ENCODE peak calls at places on chromosomes 12 and 14, in six cellular contexts. C is SK-N-SH, K is GM23248, V is HCT116, S is PC-3, H is MM.1S. G is an unnamed sample.

GRCh38 chr14:99968156-99968920 is 96.9 kb upstream of the EVL start:
- DNase-seq in S (peak; percentile 39), V (no peak), K (peak; percentile 93), H (no peak), C (no peak), G (no peak)

GRCh38 chr12:106564678-106565329 is 18.0 kb upstream of the RFX4 start:
- DNase-seq in K (no peak), C (no peak), H (no peak), V (no peak), S (peak; percentile 51), G (no peak)

GRCh38 chr12:121740847-121741246 is 28.3 kb downstream of the TMEM120B start:
- DNase-seq in V (no peak), S (no peak), H (no peak), K (no peak), C (no peak), G (no peak)

GRCh38 chr14:86057018-86057667 is 527.2 kb downstream of the FLRT2 start:
- DNase-seq in V (no peak), H (peak; percentile 7), C (peak; percentile 3), K (peak; percentile 46), S (peak; percentile 36), G (peak; percentile 61)

GRCh38 chr12:39300799-39301198 is 142.1 kb downstream of the KIF21A start:
- DNase-seq in V (no peak), S (no peak), K (peak; percentile 32), H (no peak), C (no peak), G (no peak)

GRCh38 chr14:71166434-71166833 is 259.2 kb downstream of the PCNX1 start:
- DNase-seq in K (peak; percentile 87), S (peak; percentile 79), H (no peak), V (peak; percentile 8), C (peak; percentile 70), G (peak; percentile 57)

GRCh38 chr12:4530982-4531586 is 7.6 kb upstream of the RAD51AP1 start:
- DNase-seq in C (no peak), H (no peak), V (no peak), K (no peak), S (no peak), G (no peak)

GRCh38 chr12:19880076-19880475 is 440.8 kb downstream of the AEBP2 start:
- DNase-seq in S (no peak), V (no peak), C (no peak), K (no peak), H (no peak), G (no peak)

GRCh38 chr14:91501951-91502930 is 7.9 kb downstream of the PPP4R3A start:
- DNase-seq in C (no peak), K (no peak), H (no peak), S (no peak), V (no peak), G (no peak)

GRCh38 chr14:91508105-91508504 is 2.0 kb downstream of the PPP4R3A start:
- DNase-seq in V (no peak), H (no peak), S (no peak), K (peak; percentile 18), C (no peak), G (no peak)

GRCh38 chr14:91501348-91501747 is 8.8 kb downstream of the PPP4R3A start:
- DNase-seq in V (no peak), S (no peak), K (no peak), C (no peak), H (no peak), G (no peak)

GRCh38 chr14:91506226-91506625 is 3.9 kb downstream of the PPP4R3A start:
- DNase-seq in K (no peak), H (no peak), S (no peak), V (no peak), C (no peak), G (no peak)

GRCh38 chr14:91503000-91503504 is 7.1 kb downstream of the PPP4R3A start:
- DNase-seq in H (no peak), C (no peak), S (no peak), V (no peak), K (no peak), G (no peak)
- H3K9ac ChIP-seq in H (no peak overlapping the region), C (no peak overlapping the region), S (no peak overlapping the region), V (no peak overlapping the region), K (no peak overlapping the region), G (no peak overlapping the region)

DNA sequence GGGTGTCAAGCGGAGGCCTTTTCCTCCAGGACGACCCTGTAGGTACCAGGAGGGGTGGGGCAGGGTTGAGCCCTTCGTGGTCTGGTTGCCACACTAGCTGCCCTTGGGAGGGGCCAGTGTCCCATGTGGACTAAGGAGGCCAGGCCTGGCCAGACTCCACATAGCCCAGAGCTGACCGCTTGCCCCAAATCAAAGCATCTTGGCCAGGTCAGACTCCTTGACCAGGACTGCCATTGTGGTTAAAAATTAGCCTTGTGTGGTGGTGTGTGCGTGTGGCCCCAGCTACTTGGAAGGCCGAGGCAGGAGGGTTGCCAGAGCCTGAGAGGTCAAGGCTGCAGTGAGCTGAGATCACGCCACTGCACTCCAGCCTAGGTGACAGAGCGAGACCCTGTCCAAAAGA is 24.8 kb downstream of the ALDH2 start:
- DNase-seq in V (no peak), S (no peak), H (no peak), C (no peak), K (no peak), G (no peak)
- TF ChIP-seq EZH2phosphoT487 in V (no peak), S (no peak), H (no peak), C (no peak), K (no peak), G (no peak)

GRCh38 chr12:132850291-132850690 is 21.6 kb upstream of the GOLGA3 start:
- DNase-seq in S (no peak), V (no peak), K (no peak), H (no peak), C (no peak), G (no peak)

GRCh38 chr12:132847363-132848356 is 19.0 kb upstream of the GOLGA3 start:
- DNase-seq in C (no peak), H (no peak), S (no peak), K (no peak), V (no peak), G (no peak)

GRCh38 chr12:132852496-132852895 is 23.8 kb upstream of the GOLGA3 start:
- DNase-seq in S (no peak), C (no peak), K (no peak), H (no peak), V (no peak), G (no peak)

GRCh38 chr12:132851465-132851864 is 22.8 kb upstream of the GOLGA3 start:
- DNase-seq in V (no peak), S (no peak), C (no peak), H (no peak), K (no peak), G (no peak)

GRCh38 chr12:132848521-132848920 is 19.9 kb upstream of the GOLGA3 start:
- DNase-seq in K (no peak), H (no peak), S (no peak), C (no peak), V (no peak), G (no peak)
- H3K9ac ChIP-seq in K (no peak overlapping the region), H (no peak overlapping the region), S (no peak overlapping the region), C (no peak overlapping the region), V (no peak overlapping the region), G (no peak overlapping the region)

DNA sequence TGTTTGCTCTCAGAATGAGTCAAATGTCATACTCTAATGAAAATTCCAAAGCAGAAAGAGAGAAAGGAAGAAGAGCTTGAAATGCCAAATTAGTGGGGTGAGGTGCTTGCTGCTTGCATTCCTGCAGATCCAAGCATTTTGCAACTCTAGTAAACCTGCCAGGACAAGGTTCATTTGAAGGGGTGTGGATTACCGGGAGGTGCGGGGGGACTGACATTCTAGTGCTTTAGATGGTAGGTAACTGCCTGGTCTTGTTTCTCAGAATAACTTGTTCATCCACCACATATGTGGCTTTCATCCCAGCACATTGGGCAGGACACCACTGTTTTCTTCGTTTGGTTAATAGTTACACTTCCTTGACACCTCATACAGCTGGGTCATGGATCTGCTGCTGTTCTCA is 144.4 kb downstream of the AKAP6 start:
- DNase-seq in K (peak; percentile 82), H (no peak), V (no peak), C (no peak), S (peak; percentile 90), G (no peak)
- TF ChIP-seq EZH2phosphoT487 in K (no peak), H (no peak), V (no peak), C (no peak), S (no peak), G (no peak)

DNA sequence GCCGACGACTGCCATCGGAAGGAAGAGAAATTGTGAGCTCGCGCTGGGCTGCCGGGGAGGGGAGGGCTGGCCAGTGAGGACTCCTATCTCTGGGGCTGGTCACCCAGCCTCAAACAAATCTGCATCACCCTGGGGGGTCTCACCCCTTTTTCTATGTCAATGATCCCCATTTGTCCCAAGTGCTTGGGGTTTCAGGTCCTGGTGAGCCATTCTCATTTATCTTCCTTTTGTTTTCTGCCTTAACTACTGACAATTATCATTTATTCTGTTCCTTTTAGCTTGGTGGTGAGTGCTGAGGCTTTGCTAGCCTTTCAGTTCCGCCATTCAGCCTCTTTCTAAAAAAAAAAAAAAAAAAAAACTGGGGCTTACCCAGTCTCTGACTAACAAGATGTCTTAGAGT is 22.8 kb upstream of the USP44 start:
- DNase-seq in C (no peak), V (no peak), H (no peak), K (no peak), S (no peak), G (peak; percentile 51)
- H3K9ac ChIP-seq in C (no peak overlapping the region), V (no peak overlapping the region), H (no peak overlapping the region), K (no peak overlapping the region), S (no peak overlapping the region), G (no peak overlapping the region)

GRCh38 chr14:52039124-52039815 is 29.6 kb downstream of the NID2 start:
- DNase-seq in H (no peak), C (no peak), V (no peak), K (no peak), S (no peak), G (no peak)
- TF ChIP-seq EZH2phosphoT487 in H (no peak), C (no peak), V (no peak), K (no peak), S (no peak), G (no peak)

DNA sequence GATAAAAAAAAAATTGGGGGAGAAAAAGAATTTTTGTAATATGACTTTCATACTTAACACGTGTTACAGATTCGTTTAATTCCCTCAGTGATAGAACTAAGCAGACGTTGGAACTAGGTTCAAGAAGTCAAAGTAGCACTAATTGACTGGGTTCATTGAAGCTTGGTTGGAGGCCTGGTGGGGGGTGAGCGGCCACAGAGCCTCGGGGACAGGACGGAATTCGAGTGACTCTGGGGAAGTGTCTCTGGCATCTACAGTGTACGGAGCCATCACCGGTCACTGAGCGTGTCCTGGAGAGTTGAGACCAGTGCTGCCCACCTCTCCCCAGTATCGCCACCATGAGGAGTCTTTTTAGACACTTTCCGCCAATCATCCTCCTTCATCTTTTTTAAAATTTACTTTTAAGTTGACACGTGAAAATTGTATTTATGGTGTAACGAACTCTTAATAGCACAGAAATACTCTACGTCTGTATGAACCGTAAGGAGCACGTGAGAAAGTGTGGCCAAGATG is 1.3 kb downstream of the ZFYVE21 start:
- DNase-seq in S (no peak), H (no peak), V (no peak), C (no peak), K (no peak), G (peak; percentile 55)
- H3K9ac ChIP-seq in S (peak overlapping the region; percentile 77), H (no peak overlapping the region), V (peak overlapping the region; percentile 81), C (peak overlapping the region; percentile 68), K (peak overlapping the region; percentile 82), G (no peak overlapping the region)